ENCODE peak calls at places on chromosomes 1 and 21, in nine cellular contexts. L, S, X, B, F, C, U, Z and V are unnamed samples.

GRCh38 chr1:150563340-150564038 is 14.3 kb downstream of the ADAMTSL4 start:
- DNase-seq in L (peak), S (peak), X (peak), B (no peak), F (no peak), C (peak), U (no peak), Z (peak), V (no peak)

GRCh38 chr1:86596253-86596652 is 49.4 kb downstream of the CLCA4 start:
- DNase-seq in L (no peak), S (no peak), X (no peak), B (no peak), F (no peak), C (no peak), U (no peak), Z (no peak), V (no peak)

GRCh38 chr1:212470059-212470458 is 37.3 kb downstream of the NENF start:
- DNase-seq in L (no peak), S (no peak), X (peak), B (peak), F (no peak), C (peak), U (no peak), Z (peak), V (no peak)

GRCh38 chr21:25838809-25839208 is 104.0 kb downstream of the GABPA start:
- DNase-seq in L (no peak), S (no peak), X (no peak), B (no peak), F (no peak), C (peak), U (no peak), Z (no peak), V (no peak)

GRCh38 chr1:11147371-11147770 is 41.8 kb upstream of the ANGPTL7 start:
- DNase-seq in L (no peak), S (no peak), X (peak), B (no peak), F (no peak), C (peak), U (no peak), Z (peak), V (no peak)

GRCh38 chr1:151537112-151537511 is 3.0 kb upstream of the TUFT1 start:
- DNase-seq in L (no peak), S (no peak), X (peak), B (no peak), F (no peak), C (peak), U (no peak), Z (peak), V (no peak)

GRCh38 chr1:116769994-116770393 is 15.8 kb downstream of the CD2 start:
- DNase-seq in L (no peak), S (peak), X (no peak), B (no peak), F (no peak), C (no peak), U (no peak), Z (no peak), V (no peak)

GRCh38 chr1:53687426-53687825 is 51.5 kb downstream of the GLIS1 start:
- DNase-seq in L (no peak), S (no peak), X (no peak), B (no peak), F (no peak), C (no peak), U (no peak), Z (no peak), V (no peak)

GRCh38 chr21:17257784-17258183 is 255.1 kb upstream of the CXADR start:
- DNase-seq in L (no peak), S (no peak), X (no peak), B (no peak), F (no peak), C (no peak), U (no peak), Z (no peak), V (no peak)

GRCh38 chr1:160834945-160835565 is 27.6 kb downstream of the CD244 start:
- DNase-seq in L (peak), S (no peak), X (peak), B (no peak), F (no peak), C (peak), U (no peak), Z (no peak), V (peak)

GRCh38 chr1:208254862-208255261 is 10.7 kb upstream of the PLXNA2 start:
- DNase-seq in L (no peak), S (no peak), X (peak), B (no peak), F (no peak), C (peak), U (no peak), Z (peak), V (no peak)

GRCh38 chr21:26117324-26117971 is 53.1 kb downstream of the APP start:
- DNase-seq in L (no peak), S (no peak), X (no peak), B (no peak), F (no peak), C (no peak), U (no peak), Z (no peak), V (no peak)